ENCODE peak calls at places on chromosomes 11 and 22, in ten cellular contexts. Y is activated T-helper 17 cell treated with anti-CD3 and anti-CD28 coated beads, Interleukin-2, amount 50 U/mL, for 72 hours; R is CD8-positive, alpha-beta T cell; V is activated CD8-positive, alpha-beta memory T cell treated with anti-CD3 and anti-CD28 coated beads, Interleukin-2, amount 10 ng/mL, durations not matched to agents 7 days and 5 days; L is heart left ventricle; H is left lung; F is left ventricle myocardium superior; B is T-helper 17 cell; O is stimulated activated naive B cell treated with anti-CD40 and anti-IgM and Interleukin-4, amounts not matched to agents 10 μg/mL and 1 μg/mL and 100 μg/mL, for 72 hours; Q is body of pancreas. K is an unnamed sample.

GRCh38 chr11:77171885-77172665 is 44.0 kb downstream of the MYO7A start:
- ATAC-seq in B (no peak), R (no peak), Y (no peak), F (no peak), O (no peak), Q (no peak), V (no peak), H (no peak), L (no peak), K (no peak)

GRCh38 chr22:24819941-24820461 is 14.0 kb downstream of the SGSM1 start:
- ATAC-seq in B (no peak), Y (no peak), V (no peak), H (peak), O (no peak), F (peak), L (peak), R (no peak), Q (peak), K (no peak)

GRCh38 chr11:15710593-15711260 is 596.0 kb downstream of the INSC start:
- ATAC-seq in V (no peak), Y (no peak), O (no peak), Q (no peak), F (no peak), B (no peak), H (no peak), L (no peak), R (no peak), K (no peak)

GRCh38 chr11:78339483-78339882 is 78.1 kb downstream of the GAB2 start:
- ATAC-seq in F (no peak), Y (peak), L (no peak), V (peak), Q (no peak), R (no peak), O (peak), H (no peak), B (no peak), K (no peak)

GRCh38 chr11:65288706-65289536 is 25.7 kb upstream of the CDC42EP2 start:
- ATAC-seq in L (no peak), V (no peak), F (peak), O (no peak), Y (no peak), B (no peak), H (no peak), Q (no peak), R (no peak), K (peak)

GRCh38 chr11:45451766-45452440 is 165.8 kb upstream of the SYT13 start:
- ATAC-seq in B (no peak), H (no peak), Y (no peak), V (no peak), L (no peak), F (peak), Q (peak), R (no peak), O (no peak), K (no peak)

GRCh38 chr11:118914178-118914918 is 11.4 kb downstream of the BCL9L start:
- ATAC-seq in Y (peak), Q (peak), O (peak), F (no peak), B (peak), L (no peak), V (peak), H (no peak), R (peak), K (no peak)

GRCh38 chr11:12189543-12190235 is 79.3 kb downstream of the MICAL2 start:
- ATAC-seq in F (no peak), Q (no peak), V (peak), H (no peak), B (peak), Y (peak), O (no peak), L (no peak), R (peak), K (no peak)

GRCh38 chr22:22823126-22823804 is 64.4 kb upstream of the IGLL5 start:
- ATAC-seq in V (no peak), H (no peak), Q (no peak), O (peak), F (no peak), B (no peak), Y (no peak), L (no peak), R (no peak), K (no peak)

GRCh38 chr11:5639953-5640352 is 15.2 kb downstream of the TRIM34 start:
- ATAC-seq in L (no peak), H (no peak), Y (no peak), R (no peak), F (no peak), O (no peak), V (no peak), Q (no peak), B (no peak), K (no peak)

GRCh38 chr11:6285019-6285418 is 25.4 kb downstream of the CCKBR start:
- ATAC-seq in V (no peak), Q (peak), R (no peak), O (no peak), H (no peak), F (peak), L (peak), Y (no peak), B (no peak), K (no peak)

GRCh38 chr11:57498540-57498939 is 17.0 kb downstream of the SLC43A1 start:
- ATAC-seq in V (no peak), B (no peak), L (no peak), H (no peak), Y (no peak), R (no peak), F (no peak), Q (peak), O (no peak), K (no peak)

GRCh38 chr11:67268036-67268683 is 1.9 kb downstream of the GRK2 start:
- ATAC-seq in R (peak), V (peak), B (peak), H (no peak), Y (peak), L (no peak), O (peak), F (no peak), Q (no peak), K (no peak)

GRCh38 chr11:75173336-75173735 is 22.4 kb downstream of the SLCO2B1 start:
- ATAC-seq in R (no peak), L (no peak), Q (no peak), Y (no peak), V (no peak), H (no peak), F (no peak), O (no peak), B (no peak), K (no peak)

GRCh38 chr11:111631034-111631665 is 28.9 kb downstream of the SIK2 start:
- ATAC-seq in V (peak), B (no peak), F (no peak), Q (no peak), L (no peak), O (no peak), Y (peak), R (no peak), H (no peak), K (no peak)

GRCh38 chr11:76232026-76232665 is 25.8 kb upstream of the WNT11 start:
- ATAC-seq in O (no peak), B (peak), H (no peak), Q (no peak), R (peak), V (peak), L (no peak), F (no peak), Y (peak), K (no peak)

GRCh38 chr11:22703040-22703439 is 36.6 kb downstream of the GAS2 start:
- ATAC-seq in L (peak), Y (peak), F (peak), R (no peak), Q (peak), H (peak), V (peak), O (no peak), B (no peak), K (peak)

GRCh38 chr11:117993988-117994741 is 8.0 kb downstream of the IL10RA start:
- ATAC-seq in L (peak), R (peak), F (peak), Q (no peak), Y (no peak), H (peak), B (no peak), V (no peak), O (no peak), K (no peak)

GRCh38 chr11:124725719-124726105 is 14.0 kb upstream of the NRGN start:
- ATAC-seq in F (peak), R (no peak), V (no peak), O (peak), H (peak), B (no peak), Y (no peak), Q (no peak), L (no peak), K (peak)

GRCh38 chr11:66275396-66275795 is 2.6 kb upstream of the CNIH2 start:
- ATAC-seq in B (no peak), R (no peak), F (no peak), H (no peak), L (no peak), Q (no peak), Y (no peak), O (no peak), V (no peak), K (no peak)

GRCh38 chr11:67055812-67056211 is 835 bp upstream of the RHOD start:
- ATAC-seq in R (no peak), L (no peak), B (no peak), O (no peak), F (peak), H (peak), Q (no peak), V (no peak), Y (no peak), K (no peak)

GRCh38 chr11:65425105-65425970 is 2.7 kb downstream of the NEAT1 start:
- ATAC-seq in B (peak), F (no peak), V (peak), H (no peak), O (peak), Y (peak), Q (no peak), R (peak), L (no peak), K (no peak)

GRCh38 chr11:63682045-63682915 is 980 bp downstream of the RTN3 start:
- ATAC-seq in Y (no peak), H (peak), L (no peak), Q (no peak), F (peak), B (peak), V (no peak), O (peak), R (peak), K (peak)

GRCh38 chr11:123374622-123374968 is 55.5 kb upstream of the GRAMD1B start:
- ATAC-seq in H (no peak), Y (no peak), R (no peak), V (no peak), B (no peak), L (peak), O (no peak), F (peak), Q (no peak), K (no peak)

GRCh38 chr11:13030857-13031256 is 21.7 kb downstream of the RASSF10 start:
- ATAC-seq in R (no peak), B (no peak), O (no peak), Y (no peak), Q (peak), H (peak), F (peak), V (no peak), L (peak), K (no peak)

GRCh38 chr11:64037027-64037633 is 1.4 kb downstream of the FLRT1 start:
- ATAC-seq in O (peak), F (peak), R (no peak), B (no peak), H (no peak), V (no peak), L (no peak), Y (no peak), Q (peak), K (peak)

GRCh38 chr22:38572065-38572464 is 2.1 kb upstream of the DMC1 start:
- ATAC-seq in H (peak), Q (no peak), R (no peak), L (no peak), Y (no peak), O (no peak), V (no peak), F (no peak), B (no peak), K (peak)

GRCh38 chr22:36871669-36872081 is 10.9 kb downstream of the NCF4 start:
- ATAC-seq in Y (no peak), V (no peak), B (no peak), F (no peak), H (no peak), R (no peak), O (no peak), Q (no peak), L (no peak), K (no peak)

GRCh38 chr22:38189104-38189503 is 7.5 kb upstream of the PLA2G6 start:
- ATAC-seq in O (no peak), H (no peak), Y (no peak), R (no peak), B (no peak), Q (no peak), V (no peak), L (no peak), F (no peak), K (no peak)

GRCh38 chr11:73213196-73214143 is 4.6 kb upstream of the P2RY2 start:
- ATAC-seq in V (no peak), B (no peak), H (no peak), Q (no peak), O (no peak), F (no peak), R (no peak), Y (no peak), L (no peak), K (no peak)

GRCh38 chr11:95193541-95193940 is 37.5 kb downstream of the SESN3 start:
- ATAC-seq in R (no peak), L (no peak), F (no peak), B (no peak), H (no peak), V (no peak), O (no peak), Y (no peak), Q (no peak), K (no peak)

GRCh38 chr11:102831709-102832492 is 11.5 kb downstream of the MMP3 start:
- ATAC-seq in H (peak), O (no peak), B (no peak), R (no peak), Q (no peak), F (no peak), L (no peak), V (no peak), Y (no peak), K (peak)

GRCh38 chr11:44174846-44175245 is 79.4 kb downstream of the EXT2 start:
- ATAC-seq in V (no peak), Q (no peak), B (no peak), F (no peak), L (no peak), R (no peak), O (no peak), Y (no peak), H (no peak), K (no peak)

GRCh38 chr11:19849947-19850593 is 137.4 kb downstream of the NAV2 start:
- ATAC-seq in O (no peak), R (no peak), Q (no peak), F (no peak), B (no peak), H (no peak), V (no peak), Y (no peak), L (no peak), K (no peak)

GRCh38 chr11:57240757-57241156 is 3.7 kb upstream of the APLNR start:
- ATAC-seq in F (peak), Q (no peak), V (no peak), O (no peak), Y (no peak), B (no peak), H (no peak), R (no peak), L (no peak), K (peak)

GRCh38 chr11:1121343-1122331 is 36.1 kb upstream of the MUC5AC start:
- ATAC-seq in V (no peak), H (peak), Y (no peak), L (no peak), F (no peak), O (no peak), R (no peak), Q (no peak), B (no peak), K (no peak)

K was measured in SK-N-SH treated with all-trans-retinoic acid at 6 μM for 48 hours.